ENCODE peak calls at places on chromosomes 13 and 19, in eight cellular contexts. T, W, P, H, J, Z, C and X are unnamed samples.

GRCh38 chr19:12244370-12244769 is 50.3 kb downstream of the ZNF44 start:
- DNase-seq in T (no peak), W (no peak), P (no peak), H (no peak), J (no peak), Z (no peak), C (no peak), X (no peak)

GRCh38 chr13:47865883-47866282 is 135.2 kb downstream of the SUCLA2 start:
- DNase-seq in T (no peak), W (no peak), P (no peak), H (no peak), J (no peak), Z (no peak), C (no peak), X (no peak)

GRCh38 chr13:99982741-99983400 is 1.3 kb downstream of the ZIC2 start:
- DNase-seq in T (no peak), W (no peak), P (no peak), H (no peak), J (no peak), Z (no peak), C (no peak), X (no peak)

GRCh38 chr19:18428837-18429674 is 8.9 kb downstream of the ISYNA1 start:
- DNase-seq in T (peak), W (peak), P (no peak), H (peak), J (peak), Z (peak), C (no peak), X (no peak)

GRCh38 chr13:63696055-63696454 is 2280.4 kb upstream of the PCDH20 start:
- DNase-seq in T (peak), W (no peak), P (no peak), H (no peak), J (no peak), Z (no peak), C (no peak), X (no peak)

GRCh38 chr13:113669231-113669870 is 2.3 kb downstream of the GRK1 start:
- DNase-seq in T (no peak), W (peak), P (peak), H (no peak), J (peak), Z (peak), C (no peak), X (no peak)

GRCh38 chr13:26946675-26947342 is 186.2 kb upstream of the GPR12 start:
- DNase-seq in T (peak), W (no peak), P (no peak), H (no peak), J (no peak), Z (peak), C (no peak), X (no peak)

GRCh38 chr19:42303101-42303464 is 659 bp upstream of the PAFAH1B3 start:
- DNase-seq in T (no peak), W (no peak), P (no peak), H (no peak), J (no peak), Z (no peak), C (no peak), X (no peak)

GRCh38 chr13:100619940-100620339 is 31.4 kb upstream of the GGACT start:
- DNase-seq in T (no peak), W (no peak), P (no peak), H (no peak), J (no peak), Z (no peak), C (no peak), X (no peak)

GRCh38 chr13:86840250-86841191 is 830.6 kb upstream of the SLITRK5 start:
- DNase-seq in T (no peak), W (no peak), P (no peak), H (no peak), J (no peak), Z (no peak), C (no peak), X (no peak)

GRCh38 chr19:32178841-32179410 is 166.5 kb upstream of the ZNF507 start:
- DNase-seq in T (no peak), W (no peak), P (no peak), H (no peak), J (no peak), Z (no peak), C (no peak), X (no peak)

GRCh38 chr19:7535035-7535992 is at the start of gene PNPLA6:
- DNase-seq in T (peak), W (peak), P (peak), H (peak), J (peak), Z (peak), C (peak), X (peak)

GRCh38 chr13:98327326-98328314 is 150.6 kb upstream of the RNF113B start:
- DNase-seq in T (peak), W (peak), P (no peak), H (no peak), J (no peak), Z (no peak), C (no peak), X (no peak)

GRCh38 chr19:34173145-34173956 is 1.0 kb downstream of the LSM14A start:
- DNase-seq in T (peak), W (peak), P (peak), H (peak), J (peak), Z (peak), C (no peak), X (peak)

GRCh38 chr19:7004313-7004931 is 16.8 kb downstream of the MBD3L2B start:
- DNase-seq in T (peak), W (peak), P (no peak), H (no peak), J (no peak), Z (no peak), C (no peak), X (no peak)

GRCh38 chr19:17748884-17749638 is 2.2 kb upstream of the FCHO1 start:
- DNase-seq in T (no peak), W (no peak), P (no peak), H (no peak), J (no peak), Z (no peak), C (no peak), X (no peak)

GRCh38 chr13:23678768-23679167 is 108.6 kb downstream of the TNFRSF19 start:
- DNase-seq in T (no peak), W (no peak), P (no peak), H (no peak), J (no peak), Z (no peak), C (no peak), X (no peak)

GRCh38 chr13:30738526-30738925 is 3.2 kb downstream of the ALOX5AP start:
- DNase-seq in T (no peak), W (peak), P (no peak), H (no peak), J (no peak), Z (no peak), C (no peak), X (no peak)

GRCh38 chr19:42201489-42202289 is 15.8 kb downstream of the DEDD2 start:
- DNase-seq in T (no peak), W (no peak), P (no peak), H (peak), J (peak), Z (peak), C (no peak), X (no peak)

GRCh38 chr19:19460761-19461265 is 54.5 kb downstream of the TSSK6 start:
- DNase-seq in T (peak), W (peak), P (no peak), H (peak), J (peak), Z (peak), C (peak), X (no peak)

GRCh38 chr13:57933606-57934005 is 302.1 kb downstream of the PCDH17 start:
- DNase-seq in T (no peak), W (no peak), P (no peak), H (no peak), J (no peak), Z (no peak), C (no peak), X (no peak)

GRCh38 chr19:15759962-15760565 is 22.3 kb downstream of the OR10H3 start:
- DNase-seq in T (no peak), W (no peak), P (no peak), H (no peak), J (no peak), Z (no peak), C (no peak), X (no peak)

GRCh38 chr13:40624338-40624737 is 42.1 kb downstream of the FOXO1 start:
- DNase-seq in T (no peak), W (no peak), P (no peak), H (no peak), J (no peak), Z (no peak), C (no peak), X (no peak)

GRCh38 chr19:42252365-42253244 is 2.3 kb downstream of the ERF start:
- DNase-seq in T (peak), W (no peak), P (no peak), H (no peak), J (no peak), Z (peak), C (peak), X (no peak)

GRCh38 chr19:30338878-30339623 is 33.1 kb upstream of the ZNF536 start:
- DNase-seq in T (no peak), W (peak), P (peak), H (no peak), J (peak), Z (peak), C (no peak), X (no peak)

GRCh38 chr13:28613562-28613961 is 45.4 kb upstream of the POMP start:
- DNase-seq in T (no peak), W (no peak), P (no peak), H (no peak), J (no peak), Z (no peak), C (no peak), X (no peak)

GRCh38 chr19:3250675-3251074 is 26.2 kb downstream of the CELF5 start:
- DNase-seq in T (no peak), W (peak), P (no peak), H (no peak), J (no peak), Z (no peak), C (no peak), X (no peak)

GRCh38 chr13:109256866-109257760 is 529.3 kb downstream of the IRS2 start:
- DNase-seq in T (peak), W (no peak), P (peak), H (no peak), J (no peak), Z (peak), C (no peak), X (peak)

GRCh38 chr13:48892311-48892710 is 83.4 kb upstream of the FNDC3A start:
- DNase-seq in T (peak), W (no peak), P (no peak), H (no peak), J (no peak), Z (no peak), C (no peak), X (peak)

GRCh38 chr13:37708101-37708500 is 109.5 kb upstream of the POSTN start:
- DNase-seq in T (no peak), W (no peak), P (no peak), H (no peak), J (no peak), Z (no peak), C (no peak), X (no peak)

GRCh38 chr19:32343550-32344262 is 1.7 kb upstream of the ZNF507 start:
- DNase-seq in T (no peak), W (no peak), P (no peak), H (no peak), J (no peak), Z (no peak), C (no peak), X (no peak)

GRCh38 chr13:106858910-106859309 is 291.0 kb upstream of the ARGLU1 start:
- DNase-seq in T (no peak), W (no peak), P (no peak), H (no peak), J (no peak), Z (no peak), C (no peak), X (no peak)

GRCh38 chr13:94112227-94112626 is 367.3 kb downstream of the DCT start:
- DNase-seq in T (peak), W (no peak), P (no peak), H (no peak), J (no peak), Z (no peak), C (peak), X (peak)

GRCh38 chr19:4326215-4326836 is 12.3 kb downstream of the STAP2 start:
- DNase-seq in T (no peak), W (no peak), P (no peak), H (no peak), J (no peak), Z (no peak), C (no peak), X (no peak)

GRCh38 chr19:10694706-10695105 is 6.5 kb upstream of the QTRT1 start:
- DNase-seq in T (no peak), W (peak), P (no peak), H (no peak), J (no peak), Z (no peak), C (no peak), X (no peak)
- H3K27ac ChIP-seq in T (no peak), W (no peak), P (no peak), H (no peak), J (no peak), Z (no peak), C (no peak), X (no peak)

GRCh38 chr19:37221136-37221535 is 3.1 kb downstream of the ZNF383 start:
- DNase-seq in T (no peak), W (no peak), P (no peak), H (no peak), J (no peak), Z (no peak), C (no peak), X (peak)

GRCh38 chr19:37220383-37220782 is 2.4 kb downstream of the ZNF383 start:
- DNase-seq in T (no peak), W (no peak), P (no peak), H (no peak), J (no peak), Z (no peak), C (no peak), X (no peak)

GRCh38 chr19:37217533-37217854 is 520 bp upstream of the ZNF383 start:
- DNase-seq in T (no peak), W (no peak), P (no peak), H (no peak), J (no peak), Z (no peak), C (no peak), X (no peak)

GRCh38 chr19:37217855-37218591 is at the start of gene ZNF383:
- DNase-seq in T (peak), W (peak), P (peak), H (peak), J (peak), Z (peak), C (peak), X (peak)

GRCh38 chr19:37218592-37218935 is 550 bp downstream of the ZNF383 start:
- DNase-seq in T (peak), W (no peak), P (no peak), H (no peak), J (no peak), Z (no peak), C (no peak), X (no peak)
- H3K27ac ChIP-seq in T (peak), W (no peak), P (no peak), H (peak), J (peak), Z (peak), C (peak), X (peak)

DNA sequence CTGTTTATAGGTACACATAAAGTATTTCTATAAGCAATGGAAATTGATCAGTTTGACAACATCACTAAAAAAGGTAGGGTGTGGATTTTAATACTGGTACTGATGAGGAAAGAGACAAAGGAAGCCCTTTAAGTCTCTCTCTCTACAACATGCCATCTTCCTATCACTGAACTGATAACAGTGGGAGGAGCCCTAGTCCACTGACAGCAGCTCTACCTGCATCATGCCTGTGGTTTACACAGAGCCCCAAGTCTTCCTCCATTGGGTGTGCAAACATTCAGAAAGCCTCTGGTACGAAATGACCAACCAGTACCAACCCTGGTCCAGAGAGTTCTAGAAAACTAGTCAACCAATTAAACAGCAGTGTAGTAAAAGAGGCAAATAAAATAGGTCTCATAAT is 53.4 kb downstream of the KLF12 start:
- DNase-seq in T (no peak), W (no peak), P (no peak), H (no peak), J (no peak), Z (no peak), C (no peak), X (no peak)
- H3K27ac ChIP-seq in T (no peak), W (no peak), P (no peak), H (no peak), J (no peak), Z (no peak), C (no peak), X (no peak)

DNA sequence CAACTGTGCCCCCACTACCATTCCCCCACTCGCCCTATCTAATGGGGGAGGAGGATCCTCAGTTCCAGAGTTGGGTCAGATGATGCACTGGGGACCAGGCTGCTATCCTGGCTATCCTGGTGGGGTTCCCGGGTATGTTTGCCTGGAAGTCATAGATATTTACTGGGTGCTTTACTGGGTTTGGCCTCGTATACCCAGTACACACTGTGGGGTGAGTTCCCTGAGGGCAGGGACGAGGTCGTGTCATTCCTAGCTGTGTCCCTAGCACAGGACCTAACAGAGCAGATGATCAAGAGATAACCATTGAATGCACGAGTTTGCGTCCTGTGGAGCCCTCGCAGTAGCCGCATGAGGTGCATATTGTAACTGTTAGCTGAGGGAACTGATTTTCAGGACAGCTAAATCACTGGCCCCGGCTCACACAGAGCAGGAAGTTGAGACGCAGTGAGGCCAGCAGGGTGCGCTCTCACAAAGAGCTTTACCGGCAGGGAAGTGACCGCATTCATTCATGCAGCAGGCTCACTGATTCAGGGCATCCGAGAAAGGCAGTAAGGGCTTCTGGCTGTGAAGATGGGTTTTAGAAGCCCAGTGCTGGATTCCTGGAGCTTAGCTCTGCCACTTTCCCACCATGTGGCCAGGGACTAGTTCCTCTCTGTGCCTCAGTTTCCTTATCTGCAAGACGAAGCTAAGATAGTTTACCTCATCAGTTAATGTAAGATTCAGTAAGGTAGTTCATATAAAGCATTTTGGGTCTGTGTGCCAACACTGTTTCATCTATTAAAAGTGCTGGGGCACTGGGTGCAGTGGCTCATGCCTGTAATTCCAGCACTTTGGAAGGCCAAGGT is 6.0 kb downstream of the RUVBL2 start:
- DNase-seq in T (peak), W (peak), P (no peak), H (peak), J (peak), Z (peak), C (no peak), X (peak)
- H3K27ac ChIP-seq in T (no peak), W (no peak), P (no peak), H (no peak), J (no peak), Z (no peak), C (no peak), X (no peak)

GRCh38 chr19:45864629-45865082 is 530 bp downstream of the FOXA3 start:
- DNase-seq in T (no peak), W (no peak), P (no peak), H (no peak), J (no peak), Z (no peak), C (no peak), X (no peak)

GRCh38 chr19:45862271-45862563 is 730 bp downstream of the SYMPK start:
- DNase-seq in T (no peak), W (no peak), P (no peak), H (no peak), J (no peak), Z (no peak), C (no peak), X (no peak)

GRCh38 chr19:45863840-45864628 is at the start of gene FOXA3:
- DNase-seq in T (peak), W (peak), P (peak), H (peak), J (peak), Z (peak), C (no peak), X (no peak)

GRCh38 chr19:45862564-45863334 is at the start of gene SYMPK:
- DNase-seq in T (peak), W (peak), P (peak), H (peak), J (peak), Z (peak), C (peak), X (peak)

DNA sequence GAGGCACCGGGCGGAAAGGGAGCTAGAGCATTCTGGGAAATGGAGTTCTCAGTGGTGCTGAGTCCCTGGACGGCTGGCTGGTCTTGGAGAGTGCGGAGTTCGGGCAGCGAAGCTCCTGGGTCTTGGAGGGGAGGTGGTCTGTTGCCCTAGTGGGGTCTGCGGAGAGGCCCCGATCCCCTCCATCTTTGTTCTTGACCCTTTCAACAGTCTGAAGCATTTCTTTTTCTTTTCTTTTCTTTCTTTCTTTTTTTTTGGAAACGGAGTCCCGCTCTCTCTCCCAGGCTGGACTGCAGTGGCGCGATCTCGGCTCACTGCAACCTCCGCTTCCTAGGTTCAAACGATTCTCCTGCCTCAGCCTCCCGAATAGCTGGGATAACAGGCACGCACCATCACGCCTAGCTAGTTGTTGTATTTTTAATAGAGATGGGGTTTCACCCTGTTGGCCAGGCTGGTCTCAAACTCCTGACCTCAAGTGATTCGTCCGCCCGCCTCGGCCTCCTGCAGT is 440 bp upstream of the SYMPK start:
- DNase-seq in T (no peak), W (no peak), P (no peak), H (no peak), J (no peak), Z (no peak), C (no peak), X (no peak)
- H3K27ac ChIP-seq in T (no peak), W (no peak), P (peak), H (no peak), J (peak), Z (no peak), C (no peak), X (no peak)